ENCODE peak calls at places on chromosomes 16 and 17, in ten cellular contexts. One of them, this sample, is unnamed.

GRCh38 chr16:15434425-15435215 is at the start of gene BMERB1:
- DNase-seq in neural progenitor cell: peak
- DNase-seq in RWPE1: peak
- DNase-seq in left ventricle myocardium inferior: peak
- DNase-seq in astrocyte: peak
- DNase-seq in MM.1S: peak
- DNase-seq in neural crest cell: peak
- DNase-seq in A549: peak
- DNase-seq in right lobe of liver: peak
- DNase-seq in lower leg skin: no peak
- DNase-seq in this sample: peak

GRCh38 chr17:79792984-79793923 is 3.6 kb downstream of the CBX8 start:
- DNase-seq in lower leg skin: peak
- DNase-seq in neural crest cell: no peak
- DNase-seq in left ventricle myocardium inferior: no peak
- DNase-seq in astrocyte: peak
- DNase-seq in RWPE1: no peak
- DNase-seq in right lobe of liver: no peak
- DNase-seq in A549: peak
- DNase-seq in MM.1S: no peak
- DNase-seq in neural progenitor cell: peak
- DNase-seq in this sample: peak

GRCh38 chr17:81687770-81688541 is 4.1 kb downstream of the HGS start:
- DNase-seq in astrocyte: no peak
- DNase-seq in MM.1S: no peak
- DNase-seq in A549: no peak
- DNase-seq in lower leg skin: no peak
- DNase-seq in left ventricle myocardium inferior: no peak
- DNase-seq in right lobe of liver: no peak
- DNase-seq in neural progenitor cell: no peak
- DNase-seq in RWPE1: no peak
- DNase-seq in neural crest cell: no peak
- DNase-seq in this sample: no peak

GRCh38 chr17:82320956-82321927 is 3.8 kb upstream of the CD7 start:
- DNase-seq in right lobe of liver: no peak
- DNase-seq in neural progenitor cell: peak
- DNase-seq in left ventricle myocardium inferior: no peak
- DNase-seq in A549: peak
- DNase-seq in astrocyte: no peak
- DNase-seq in lower leg skin: no peak
- DNase-seq in RWPE1: no peak
- DNase-seq in neural crest cell: peak
- DNase-seq in MM.1S: no peak
- DNase-seq in this sample: no peak

GRCh38 chr16:12661656-12662172 is 142.0 kb downstream of the CPPED1 start:
- DNase-seq in left ventricle myocardium inferior: no peak
- DNase-seq in lower leg skin: no peak
- DNase-seq in RWPE1: peak
- DNase-seq in MM.1S: peak
- DNase-seq in A549: no peak
- DNase-seq in astrocyte: no peak
- DNase-seq in neural progenitor cell: peak
- DNase-seq in right lobe of liver: no peak
- DNase-seq in neural crest cell: peak
- DNase-seq in this sample: no peak

GRCh38 chr17:11294826-11295225 is 53.8 kb downstream of the SHISA6 start:
- DNase-seq in neural crest cell: no peak
- DNase-seq in neural progenitor cell: no peak
- DNase-seq in MM.1S: no peak
- DNase-seq in right lobe of liver: no peak
- DNase-seq in lower leg skin: no peak
- DNase-seq in astrocyte: no peak
- DNase-seq in left ventricle myocardium inferior: no peak
- DNase-seq in A549: no peak
- DNase-seq in RWPE1: no peak
- DNase-seq in this sample: no peak

GRCh38 chr16:11916524-11917285 is 949 bp upstream of the GSPT1 start:
- DNase-seq in MM.1S: no peak
- DNase-seq in lower leg skin: no peak
- DNase-seq in RWPE1: peak
- DNase-seq in astrocyte: peak
- DNase-seq in left ventricle myocardium inferior: no peak
- DNase-seq in right lobe of liver: no peak
- DNase-seq in neural crest cell: no peak
- DNase-seq in neural progenitor cell: no peak
- DNase-seq in A549: peak
- DNase-seq in this sample: no peak

GRCh38 chr17:28758411-28759121 is 14.8 kb downstream of the TRAF4 start:
- DNase-seq in RWPE1: no peak
- DNase-seq in neural progenitor cell: no peak
- DNase-seq in A549: no peak
- DNase-seq in neural crest cell: no peak
- DNase-seq in left ventricle myocardium inferior: no peak
- DNase-seq in astrocyte: no peak
- DNase-seq in lower leg skin: no peak
- DNase-seq in right lobe of liver: no peak
- DNase-seq in MM.1S: no peak
- DNase-seq in this sample: no peak

GRCh38 chr17:22467720-22468119 is 775.4 kb downstream of the KCNJ18 start:
- DNase-seq in neural progenitor cell: no peak
- DNase-seq in MM.1S: no peak
- DNase-seq in astrocyte: no peak
- DNase-seq in lower leg skin: no peak
- DNase-seq in left ventricle myocardium inferior: no peak
- DNase-seq in A549: no peak
- DNase-seq in RWPE1: no peak
- DNase-seq in right lobe of liver: no peak
- DNase-seq in neural crest cell: no peak
- DNase-seq in this sample: no peak

GRCh38 chr16:85984947-85985451 is 86.0 kb downstream of the IRF8 start:
- DNase-seq in lower leg skin: no peak
- DNase-seq in left ventricle myocardium inferior: no peak
- DNase-seq in neural crest cell: no peak
- DNase-seq in right lobe of liver: peak
- DNase-seq in astrocyte: no peak
- DNase-seq in MM.1S: no peak
- DNase-seq in neural progenitor cell: no peak
- DNase-seq in RWPE1: no peak
- DNase-seq in A549: no peak
- DNase-seq in this sample: no peak

GRCh38 chr17:6430769-6431168 is 4.2 kb downstream of the AIPL1 start:
- DNase-seq in lower leg skin: no peak
- DNase-seq in left ventricle myocardium inferior: no peak
- DNase-seq in RWPE1: no peak
- DNase-seq in A549: no peak
- DNase-seq in right lobe of liver: no peak
- DNase-seq in neural crest cell: no peak
- DNase-seq in neural progenitor cell: no peak
- DNase-seq in MM.1S: no peak
- DNase-seq in astrocyte: no peak
- DNase-seq in this sample: no peak
- TF ChIP-seq CTCF in lower leg skin: no peak
- TF ChIP-seq CTCF in left ventricle myocardium inferior: no peak
- TF ChIP-seq CTCF in RWPE1: no peak
- TF ChIP-seq CTCF in A549: no peak
- TF ChIP-seq CTCF in right lobe of liver: peak
- TF ChIP-seq CTCF in neural crest cell: peak
- TF ChIP-seq CTCF in neural progenitor cell: peak
- TF ChIP-seq CTCF in MM.1S: peak
- TF ChIP-seq CTCF in astrocyte: peak
- TF ChIP-seq CTCF in this sample: peak

DNA sequence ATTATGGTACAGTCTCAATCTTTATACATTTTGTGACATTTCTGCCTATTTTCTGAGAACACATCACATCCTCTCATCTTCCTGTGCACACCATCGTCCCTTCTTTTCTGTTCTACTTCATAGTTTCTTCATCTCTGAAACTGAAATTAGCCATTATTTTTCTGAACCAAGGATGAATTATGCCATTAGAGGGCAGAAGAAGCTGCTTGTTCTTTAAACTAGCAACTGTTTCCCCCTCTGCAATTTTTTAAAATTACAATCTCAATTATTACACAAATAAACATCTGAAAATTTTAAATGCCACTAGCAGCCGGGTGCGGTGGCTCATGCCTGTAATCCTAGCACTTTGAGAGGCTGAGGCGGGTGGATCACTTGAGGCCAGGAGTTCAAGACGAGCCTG is 41.3 kb downstream of the RBBP6 start:
- DNase-seq in neural crest cell: no peak
- DNase-seq in right lobe of liver: no peak
- DNase-seq in lower leg skin: no peak
- DNase-seq in RWPE1: peak
- DNase-seq in MM.1S: no peak
- DNase-seq in left ventricle myocardium inferior: no peak
- DNase-seq in neural progenitor cell: no peak
- DNase-seq in A549: peak
- DNase-seq in astrocyte: peak
- DNase-seq in this sample: peak
- TF ChIP-seq CTCF in neural crest cell: no peak
- TF ChIP-seq CTCF in right lobe of liver: peak
- TF ChIP-seq CTCF in lower leg skin: no peak
- TF ChIP-seq CTCF in RWPE1: peak
- TF ChIP-seq CTCF in MM.1S: no peak
- TF ChIP-seq CTCF in left ventricle myocardium inferior: peak
- TF ChIP-seq CTCF in neural progenitor cell: peak
- TF ChIP-seq CTCF in A549: peak
- TF ChIP-seq CTCF in astrocyte: peak
- TF ChIP-seq CTCF in this sample: peak

DNA sequence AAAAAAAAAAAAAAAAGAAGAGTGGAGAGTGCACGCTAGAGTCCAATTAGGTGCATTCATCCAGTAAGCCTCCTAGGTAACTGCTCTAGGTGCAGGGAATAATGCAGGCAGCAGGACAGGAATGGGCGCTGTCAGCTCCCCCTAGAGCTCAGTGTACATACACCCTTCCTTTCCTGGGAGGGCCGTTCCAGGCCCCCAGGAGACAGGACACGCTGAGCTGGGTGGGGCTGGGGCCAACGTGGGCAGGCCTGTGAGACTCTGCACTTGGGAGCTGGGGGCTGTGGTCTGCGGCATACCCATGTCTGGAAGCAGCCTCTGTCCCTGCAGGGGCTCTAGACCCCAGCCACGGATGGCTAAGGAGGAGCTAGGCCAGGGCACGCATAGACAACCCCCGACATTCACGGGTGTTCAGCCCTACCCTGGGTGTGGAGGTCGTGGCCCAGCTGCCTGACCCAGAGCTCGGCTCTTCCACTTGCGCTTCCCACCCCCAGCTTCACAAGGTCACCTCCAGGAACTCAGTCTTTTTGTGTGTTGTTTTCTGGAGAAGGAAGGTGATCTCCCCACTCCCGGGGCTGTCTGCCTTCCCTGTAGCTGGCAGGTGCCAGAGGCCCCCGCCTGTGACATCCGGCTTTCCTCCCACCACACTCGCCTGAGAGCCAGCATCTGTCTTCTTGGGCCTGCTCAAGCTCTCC is 985 bp upstream of the ANTKMT start:
- DNase-seq in lower leg skin: no peak
- DNase-seq in left ventricle myocardium inferior: no peak
- DNase-seq in right lobe of liver: no peak
- DNase-seq in MM.1S: no peak
- DNase-seq in neural crest cell: no peak
- DNase-seq in RWPE1: no peak
- DNase-seq in neural progenitor cell: no peak
- DNase-seq in astrocyte: no peak
- DNase-seq in A549: peak
- DNase-seq in this sample: no peak
- TF ChIP-seq CTCF in lower leg skin: no peak
- TF ChIP-seq CTCF in left ventricle myocardium inferior: peak
- TF ChIP-seq CTCF in right lobe of liver: no peak
- TF ChIP-seq CTCF in MM.1S: peak
- TF ChIP-seq CTCF in neural crest cell: peak
- TF ChIP-seq CTCF in RWPE1: peak
- TF ChIP-seq CTCF in neural progenitor cell: peak
- TF ChIP-seq CTCF in astrocyte: peak
- TF ChIP-seq CTCF in A549: peak
- TF ChIP-seq CTCF in this sample: peak

GRCh38 chr16:4412854-4413253 is 3.5 kb downstream of the CORO7 start:
- DNase-seq in neural progenitor cell: no peak
- DNase-seq in left ventricle myocardium inferior: no peak
- DNase-seq in RWPE1: no peak
- DNase-seq in right lobe of liver: no peak
- DNase-seq in neural crest cell: no peak
- DNase-seq in astrocyte: no peak
- DNase-seq in A549: no peak
- DNase-seq in MM.1S: no peak
- DNase-seq in lower leg skin: no peak
- DNase-seq in this sample: no peak

GRCh38 chr16:4415538-4416199 is 727 bp downstream of the CORO7 start:
- DNase-seq in astrocyte: no peak
- DNase-seq in right lobe of liver: peak
- DNase-seq in A549: peak
- DNase-seq in left ventricle myocardium inferior: peak
- DNase-seq in MM.1S: peak
- DNase-seq in neural progenitor cell: peak
- DNase-seq in RWPE1: no peak
- DNase-seq in neural crest cell: no peak
- DNase-seq in lower leg skin: no peak
- DNase-seq in this sample: no peak

GRCh38 chr16:4419402-4419801 is 3.0 kb upstream of the CORO7 start:
- DNase-seq in A549: no peak
- DNase-seq in RWPE1: no peak
- DNase-seq in astrocyte: no peak
- DNase-seq in left ventricle myocardium inferior: no peak
- DNase-seq in neural progenitor cell: no peak
- DNase-seq in neural crest cell: no peak
- DNase-seq in right lobe of liver: no peak
- DNase-seq in lower leg skin: no peak
- DNase-seq in MM.1S: no peak
- DNase-seq in this sample: no peak

GRCh38 chr16:4414187-4414909 is 2.0 kb downstream of the CORO7 start:
- DNase-seq in right lobe of liver: no peak
- DNase-seq in neural progenitor cell: no peak
- DNase-seq in lower leg skin: no peak
- DNase-seq in RWPE1: no peak
- DNase-seq in astrocyte: no peak
- DNase-seq in left ventricle myocardium inferior: no peak
- DNase-seq in A549: no peak
- DNase-seq in neural crest cell: no peak
- DNase-seq in MM.1S: peak
- DNase-seq in this sample: no peak

DNA sequence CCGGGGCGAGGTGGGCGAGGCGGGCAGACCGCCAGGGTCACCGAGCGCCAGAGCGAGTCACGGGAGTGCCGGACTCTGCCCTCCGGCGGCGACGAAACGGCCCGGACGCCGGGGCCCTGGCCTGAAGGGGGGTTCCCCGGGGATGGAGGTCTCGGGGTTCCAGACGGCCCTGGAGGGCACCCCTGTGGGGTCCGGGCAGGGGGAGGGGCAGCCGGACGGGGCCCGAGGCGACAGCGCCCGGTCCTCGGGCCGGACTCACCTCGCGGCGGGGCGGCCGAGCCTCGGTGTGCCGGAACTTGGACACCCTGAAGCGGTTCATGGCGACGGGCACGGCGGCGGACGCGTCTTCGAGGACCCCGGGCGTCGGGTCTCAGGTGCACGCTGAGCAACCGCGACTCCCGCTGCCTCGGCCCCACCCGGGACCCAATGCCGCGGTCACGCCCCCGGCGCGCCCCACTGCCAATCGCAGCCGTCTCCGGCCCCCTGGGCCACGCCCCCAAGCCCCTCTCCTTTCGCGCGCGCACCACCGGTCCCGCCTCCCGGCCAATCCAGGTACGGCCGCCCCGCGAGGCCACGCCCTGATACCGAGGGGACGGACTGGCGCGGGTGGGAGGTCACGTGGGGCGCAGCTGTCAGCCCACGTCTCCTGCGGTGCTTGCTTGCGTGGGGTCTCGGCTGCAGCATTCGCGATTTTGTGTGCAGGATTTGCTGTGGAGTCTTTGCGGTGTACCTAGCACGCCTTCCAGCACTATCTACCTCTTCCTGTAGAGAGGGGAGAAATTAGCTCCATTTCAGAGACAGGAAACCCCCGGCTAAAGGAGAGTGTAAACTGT is at the start of gene CORO7:
- DNase-seq in lower leg skin: peak
- DNase-seq in MM.1S: peak
- DNase-seq in neural progenitor cell: peak
- DNase-seq in right lobe of liver: peak
- DNase-seq in A549: peak
- DNase-seq in astrocyte: peak
- DNase-seq in RWPE1: peak
- DNase-seq in left ventricle myocardium inferior: peak
- DNase-seq in neural crest cell: peak
- DNase-seq in this sample: peak
- TF ChIP-seq CTCF in lower leg skin: no peak
- TF ChIP-seq CTCF in MM.1S: no peak
- TF ChIP-seq CTCF in neural progenitor cell: no peak
- TF ChIP-seq CTCF in right lobe of liver: no peak
- TF ChIP-seq CTCF in A549: no peak
- TF ChIP-seq CTCF in astrocyte: no peak
- TF ChIP-seq CTCF in RWPE1: no peak
- TF ChIP-seq CTCF in left ventricle myocardium inferior: no peak
- TF ChIP-seq CTCF in neural crest cell: peak
- TF ChIP-seq CTCF in this sample: no peak